ENCODE peak calls at places on chromosomes 2 and 18, in four cellular contexts. Y is cardiac muscle cell, L is A549, B is right cardiac atrium. J is an unnamed sample. For H3K4me1, the result is how much of the 10 kb centered on the place peaks cover.

GRCh38 chr18:67694787-67695186 is 178.3 kb upstream of the DSEL start:
- DNase-seq in Y (no peak), L (no peak), B (no peak), J (no peak)

GRCh38 chr2:205650450-205650849 is 31.9 kb upstream of the NRP2 start:
- DNase-seq in Y (no peak), L (no peak), B (no peak), J (peak)

GRCh38 chr2:138708682-138709241 is 71.4 kb downstream of the NXPH2 start:
- DNase-seq in Y (peak), L (no peak), B (no peak), J (no peak)

GRCh38 chr2:205858781-205859478 is 176.6 kb downstream of the NRP2 start:
- DNase-seq in Y (no peak), L (no peak), B (peak), J (no peak)

GRCh38 chr2:55796121-55796520 is 102.5 kb upstream of the PNPT1 start:
- DNase-seq in Y (no peak), L (no peak), B (no peak), J (no peak)

GRCh38 chr2:67923696-67924095 is 139.1 kb downstream of the C1D start:
- DNase-seq in Y (no peak), L (no peak), B (no peak), J (no peak)

GRCh38 chr2:113894156-113894743 is 4.4 kb downstream of the ACTR3 start:
- DNase-seq in Y (no peak), L (peak), B (no peak), J (peak)

GRCh38 chr18:11522992-11523391 is 86.4 kb upstream of the SLC35G4 start:
- DNase-seq in Y (no peak), L (no peak), B (no peak), J (no peak)

GRCh38 chr2:70247364-70248144 is 874 bp downstream of the TIA1 start:
- DNase-seq in Y (peak), L (no peak), B (no peak), J (no peak)

GRCh38 chr2:67037655-67038054 is 359.5 kb upstream of the ETAA1 start:
- DNase-seq in Y (no peak), L (no peak), B (no peak), J (no peak)

GRCh38 chr18:47931707-47932103 is 1.2 kb upstream of the SMAD2 start:
- DNase-seq in Y (peak), L (peak), B (no peak), J (peak)

GRCh38 chr2:63463142-63463541 is 125.1 kb downstream of the WDPCP start:
- DNase-seq in Y (no peak), L (no peak), B (no peak), J (no peak)

GRCh38 chr2:39119732-39120520 is 925 bp downstream of the SOS1 start:
- DNase-seq in Y (peak), L (peak), B (peak), J (peak)

GRCh38 chr2:11681722-11682589 is 12.0 kb upstream of the NTSR2 start:
- DNase-seq in Y (peak), L (peak), B (no peak), J (no peak)

GRCh38 chr2:134086594-134087219 is 167.2 kb upstream of the MGAT5 start:
- DNase-seq in Y (no peak), L (no peak), B (no peak), J (no peak)

GRCh38 chr2:222903234-222904220 is 42.7 kb downstream of the ACSL3 start:
- DNase-seq in Y (peak), L (peak), B (no peak), J (no peak)

GRCh38 chr18:77042583-77042982 is 90.0 kb downstream of the MBP start:
- DNase-seq in Y (no peak), L (no peak), B (no peak), J (no peak)

GRCh38 chr2:192159215-192159614 is 35.5 kb downstream of the TMEFF2 start:
- DNase-seq in Y (no peak), L (no peak), B (no peak), J (no peak)

GRCh38 chr18:5066380-5066977 is 130.6 kb downstream of the AKAIN1 start:
- DNase-seq in Y (no peak), L (peak), B (no peak), J (no peak)

GRCh38 chr2:134739261-134739878 is 20.6 kb upstream of the TMEM163 start:
- DNase-seq in Y (no peak), L (no peak), B (no peak), J (no peak)

GRCh38 chr2:64666810-64667438 is 13.2 kb upstream of the SERTAD2 start:
- DNase-seq in Y (no peak), L (no peak), B (no peak), J (no peak)

GRCh38 chr18:7230646-7231349 is at the start of gene LRRC30:
- DNase-seq in Y (no peak), L (no peak), B (no peak), J (no peak)

GRCh38 chr18:39519741-39520140 is 1954.1 kb upstream of the CELF4 start:
- DNase-seq in Y (no peak), L (no peak), B (no peak), J (peak)

GRCh38 chr2:186544255-186544675 is 45.6 kb upstream of the ITGAV start:
- DNase-seq in Y (peak), L (peak), B (no peak), J (peak)

GRCh38 chr2:109433926-109434325 is 179.8 kb downstream of the SEPTIN10 start:
- DNase-seq in Y (no peak), L (no peak), B (no peak), J (no peak)

GRCh38 chr2:26897807-26898479 is 50.0 kb downstream of the DPYSL5 start:
- DNase-seq in Y (no peak), L (no peak), B (no peak), J (no peak)

GRCh38 chr2:171553858-171554257 is 31.6 kb downstream of the CYBRD1 start:
- DNase-seq in Y (no peak), L (peak), B (no peak), J (no peak)

DNA sequence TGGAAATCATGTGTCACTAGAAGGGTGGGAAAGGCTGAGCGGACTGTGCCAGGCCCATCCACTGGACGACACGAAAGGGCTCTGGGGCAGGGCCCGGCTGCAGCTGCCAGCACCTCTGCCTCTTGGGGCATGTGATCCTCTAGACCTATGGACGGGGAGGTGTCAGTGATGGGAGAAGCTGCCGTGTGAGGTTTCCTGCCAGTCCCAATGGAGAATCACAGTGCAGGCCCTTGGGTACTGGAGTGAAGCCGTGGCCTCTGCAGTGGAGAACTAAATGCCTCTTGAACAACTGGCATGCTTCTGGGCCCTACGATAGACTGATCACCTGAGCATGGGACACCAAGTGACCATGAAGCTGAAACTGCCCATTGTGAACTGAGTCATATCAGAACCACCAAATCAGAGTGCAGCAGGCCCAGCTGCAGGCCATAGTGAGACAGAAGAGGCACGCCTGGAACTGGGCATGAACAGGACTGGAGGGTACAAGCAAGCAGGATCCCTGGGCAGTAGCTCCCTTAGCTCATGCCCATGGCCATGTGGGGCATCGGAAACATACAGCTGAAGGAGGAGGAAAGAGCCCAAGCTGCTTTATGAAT is 18.8 kb upstream of the RHOB start:
- DNase-seq in Y (no peak), L (no peak), B (no peak), J (no peak)
- H3K4me1 ChIP-seq in Y (under half), L (under half), B (under half), J (under half)

GRCh38 chr2:85257359-85258193 is 70.2 kb downstream of the TGOLN2 start:
- DNase-seq in Y (no peak), L (no peak), B (no peak), J (no peak)

GRCh38 chr2:85255813-85256581 is 71.8 kb downstream of the TGOLN2 start:
- DNase-seq in Y (peak), L (no peak), B (no peak), J (peak)

GRCh38 chr2:85259101-85259590 is 68.6 kb downstream of the TGOLN2 start:
- DNase-seq in Y (no peak), L (no peak), B (no peak), J (no peak)

GRCh38 chr2:85259865-85260264 is 67.9 kb downstream of the TGOLN2 start:
- DNase-seq in Y (no peak), L (no peak), B (no peak), J (no peak)

GRCh38 chr2:85258194-85258605 is 69.6 kb downstream of the TGOLN2 start:
- DNase-seq in Y (no peak), L (no peak), B (no peak), J (no peak)
- H3K4me1 ChIP-seq in Y (under half), L (under half), B (under half), J (under half)

GRCh38 chr2:239238839-239239606 is 161.8 kb downstream of the HDAC4 start:
- DNase-seq in Y (no peak), L (no peak), B (no peak), J (no peak)

GRCh38 chr2:239240480-239240881 is 160.3 kb downstream of the HDAC4 start:
- DNase-seq in Y (no peak), L (no peak), B (peak), J (no peak)

GRCh38 chr2:239241431-239241830 is 159.4 kb downstream of the HDAC4 start:
- DNase-seq in Y (no peak), L (no peak), B (no peak), J (no peak)

GRCh38 chr2:239238381-239238780 is 162.4 kb downstream of the HDAC4 start:
- DNase-seq in Y (no peak), L (no peak), B (no peak), J (no peak)

DNA sequence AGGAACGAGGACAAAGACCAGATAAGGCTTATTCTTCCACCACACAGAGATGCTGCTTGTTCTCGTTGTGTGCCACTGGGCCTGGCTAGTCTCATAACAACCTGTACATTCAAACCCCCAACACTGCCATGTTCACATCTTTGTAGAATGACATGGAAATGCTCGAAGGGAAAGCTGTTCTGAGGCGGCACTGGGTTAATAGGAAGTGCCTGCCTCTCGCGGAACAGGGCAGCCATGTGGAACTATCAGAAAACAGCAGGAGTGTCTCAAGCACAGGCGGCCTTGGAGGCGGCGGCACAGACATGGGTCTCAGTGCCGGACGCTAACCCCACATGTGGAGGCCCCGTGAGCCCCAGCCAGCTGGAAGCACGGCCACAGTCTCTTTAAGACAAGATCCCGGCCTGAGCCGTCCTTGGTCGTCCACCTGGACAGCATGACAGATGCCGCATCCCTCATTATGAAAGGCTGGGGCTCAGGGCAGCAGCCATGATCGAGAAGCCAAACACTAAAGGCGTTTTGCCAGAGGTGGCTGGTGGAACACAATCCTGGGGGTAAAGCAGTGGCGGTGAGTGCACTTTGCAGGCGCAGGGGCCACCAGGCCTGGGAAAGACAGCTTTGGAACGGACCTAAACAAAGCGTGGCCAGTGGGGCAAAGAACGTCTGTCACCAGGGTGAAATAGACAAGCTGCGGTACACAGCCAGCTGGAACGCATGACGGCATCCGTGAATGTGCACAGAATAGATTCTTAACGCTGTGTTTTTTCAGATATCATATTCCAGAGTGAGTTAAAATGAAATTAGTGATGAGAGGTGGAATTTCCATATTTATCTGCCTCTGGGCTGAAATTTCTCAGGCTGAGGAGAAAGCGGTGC is 161.0 kb downstream of the HDAC4 start:
- DNase-seq in Y (no peak), L (no peak), B (peak), J (no peak)
- H3K4me1 ChIP-seq in Y (under half), L (under half), B (under half), J (under half)

DNA sequence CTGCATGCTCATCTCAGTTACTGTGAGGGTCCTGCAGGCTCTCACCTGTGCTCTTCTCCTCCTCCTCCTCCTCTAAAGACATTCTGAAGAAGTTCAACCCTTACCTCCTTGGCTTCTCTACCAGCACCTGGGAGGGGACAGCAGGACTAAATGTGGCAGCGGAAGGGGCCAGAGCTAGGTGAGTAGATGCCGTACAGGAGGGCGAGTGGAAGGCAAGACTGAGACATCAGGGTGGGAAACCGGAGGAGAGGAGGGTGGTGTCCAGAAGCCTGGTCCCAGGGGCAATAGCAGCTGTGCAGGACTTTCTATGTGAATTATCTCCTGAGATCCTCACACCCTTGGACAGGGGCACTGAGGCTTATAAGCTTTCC is 124.9 kb downstream of the PLB1 start:
- DNase-seq in Y (no peak), L (no peak), B (no peak), J (no peak)
- H3K4me1 ChIP-seq in Y (under half), L (under half), B (under half), J (under half)

GRCh38 chr2:161434127-161434526 is 18.0 kb downstream of the TBR1 start:
- DNase-seq in Y (no peak), L (no peak), B (no peak), J (no peak)
- H3K4me1 ChIP-seq in Y (under half), L (under half), B (under half), J (under half)

GRCh38 chr2:197265931-197266330 is 44.6 kb downstream of the ANKRD44 start:
- DNase-seq in Y (no peak), L (no peak), B (no peak), J (no peak)
- H3K4me1 ChIP-seq in Y (under half), L (under half), B (under half), J (under half)

GRCh38 chr2:10424916-10425505 is 23.1 kb downstream of the ODC1 start:
- DNase-seq in Y (no peak), L (no peak), B (no peak), J (no peak)
- H3K4me1 ChIP-seq in Y (under half), L (under half), B (under half), J (under half)

GRCh38 chr2:110677530-110678456 is at the start of gene BUB1:
- DNase-seq in Y (peak), L (peak), B (peak), J (peak)
- H3K4me1 ChIP-seq in Y (under half), L (under half), B (under half), J (under half)

DNA sequence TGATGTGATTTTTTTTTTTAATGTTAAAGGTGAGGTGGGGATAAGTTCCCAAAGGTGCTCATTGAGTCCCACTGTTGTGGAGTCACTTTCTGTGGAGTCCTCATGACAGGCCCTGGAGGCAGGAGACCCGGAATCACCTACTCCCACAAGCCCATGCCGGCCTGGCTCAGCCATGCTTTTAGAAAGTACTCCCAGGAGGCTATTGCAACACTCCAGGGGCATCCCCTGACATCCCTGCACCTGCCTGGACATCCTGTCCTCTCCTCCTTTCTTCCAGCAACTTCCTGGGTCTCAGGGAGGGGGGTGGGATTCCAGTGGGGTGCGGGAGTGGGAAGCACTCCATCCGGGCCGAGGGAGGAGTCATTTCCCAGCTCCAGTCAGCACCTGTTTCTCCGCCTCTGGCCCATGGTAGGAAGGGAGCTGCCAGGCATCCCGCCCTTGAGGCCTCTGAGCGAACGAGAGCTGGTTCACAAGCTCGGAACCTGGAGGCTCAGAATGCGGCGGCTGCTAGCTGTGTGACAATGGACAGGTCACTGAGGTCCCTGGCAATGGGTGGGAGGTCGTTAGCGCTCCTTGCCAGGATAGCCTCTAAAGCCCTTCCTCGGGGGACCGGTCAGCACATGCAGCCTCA is 163.9 kb upstream of the ID2 start:
- DNase-seq in Y (no peak), L (no peak), B (no peak), J (no peak)
- H3K4me1 ChIP-seq in Y (under half), L (under half), B (under half), J (under half)

GRCh38 chr2:119436993-119437772 is 5.5 kb downstream of the TMEM37 start:
- DNase-seq in Y (no peak), L (no peak), B (no peak), J (no peak)

GRCh38 chr2:119433636-119434327 is 2.1 kb downstream of the TMEM37 start:
- DNase-seq in Y (no peak), L (no peak), B (no peak), J (no peak)

GRCh38 chr2:119435148-119435952 is 3.7 kb downstream of the TMEM37 start:
- DNase-seq in Y (no peak), L (no peak), B (no peak), J (no peak)

GRCh38 chr2:119434664-119435063 is 3.0 kb downstream of the TMEM37 start:
- DNase-seq in Y (no peak), L (no peak), B (no peak), J (no peak)

GRCh38 chr2:119435953-119436297 is 4.3 kb downstream of the TMEM37 start:
- DNase-seq in Y (no peak), L (no peak), B (no peak), J (no peak)
- H3K4me1 ChIP-seq in Y (under half), L (under half), B (under half), J (under half)

J was measured in foreskin keratinocyte.